ENCODE peak calls at places on chromosomes 5 and 9, in six cellular contexts. K is body of pancreas, S is heart right ventricle, J is A549, M is endothelial cell of umbilical vein, L is cardiac muscle cell. Q is an unnamed sample.
A peak's percentile ranks its signal among the peaks of the same experiment; 100 is the strongest.

GRCh38 chr9:3482578-3482977 is 43.2 kb downstream of the RFX3 start:
- DNase-seq in M (no peak), L (no peak), S (no peak), J (no peak), K (no peak), Q (no peak)

GRCh38 chr9:118595719-118596305 is 773.4 kb downstream of the BRINP1 start:
- DNase-seq in J (peak; percentile 17), K (no peak), L (peak; percentile 61), S (no peak), M (peak; percentile 48), Q (no peak)

GRCh38 chr9:70911791-70912190 is 209.6 kb downstream of the TRPM3 start:
- DNase-seq in L (no peak), K (no peak), S (no peak), J (no peak), M (no peak), Q (no peak)

GRCh38 chr9:71681708-71682268 is 86.5 kb downstream of the CEMIP2 start:
- DNase-seq in K (no peak), S (no peak), L (peak; percentile 59), M (peak; percentile 16), J (peak; percentile 35), Q (no peak)

GRCh38 chr5:83312672-83313071 is 158.9 kb upstream of the VCAN start:
- DNase-seq in S (no peak), M (no peak), J (no peak), K (no peak), L (no peak), Q (no peak)

GRCh38 chr5:150544606-150545219 is 36.8 kb downstream of the NDST1 start:
- DNase-seq in S (peak; percentile 78), K (peak; percentile 79), M (peak; percentile 69), L (peak; percentile 88), J (peak; percentile 96), Q (peak; percentile 84)

GRCh38 chr9:79673614-79674013 is 101.8 kb downstream of the TLE4 start:
- DNase-seq in J (no peak), S (no peak), K (no peak), M (no peak), L (no peak), Q (no peak)

GRCh38 chr5:158384535-158385421 is 525.8 kb upstream of the CLINT1 start:
- DNase-seq in K (no peak), J (peak; percentile 8), S (no peak), M (peak; percentile 79), L (no peak), Q (peak; percentile 28)

GRCh38 chr5:115588640-115589039 is 13.6 kb downstream of the TICAM2 start:
- DNase-seq in K (no peak), S (no peak), L (no peak), M (no peak), J (no peak), Q (no peak)

GRCh38 chr5:68730220-68731010 is 363.4 kb upstream of the SLC30A5 start:
- DNase-seq in S (no peak), J (no peak), L (peak; percentile 39), K (peak; percentile 22), M (peak; percentile 61), Q (peak; percentile 48)

GRCh38 chr5:35803221-35803651 is 53.5 kb upstream of the IL7R start:
- DNase-seq in S (no peak), L (peak; percentile 56), J (no peak), K (no peak), M (peak; percentile 71), Q (peak; percentile 38)

DNA sequence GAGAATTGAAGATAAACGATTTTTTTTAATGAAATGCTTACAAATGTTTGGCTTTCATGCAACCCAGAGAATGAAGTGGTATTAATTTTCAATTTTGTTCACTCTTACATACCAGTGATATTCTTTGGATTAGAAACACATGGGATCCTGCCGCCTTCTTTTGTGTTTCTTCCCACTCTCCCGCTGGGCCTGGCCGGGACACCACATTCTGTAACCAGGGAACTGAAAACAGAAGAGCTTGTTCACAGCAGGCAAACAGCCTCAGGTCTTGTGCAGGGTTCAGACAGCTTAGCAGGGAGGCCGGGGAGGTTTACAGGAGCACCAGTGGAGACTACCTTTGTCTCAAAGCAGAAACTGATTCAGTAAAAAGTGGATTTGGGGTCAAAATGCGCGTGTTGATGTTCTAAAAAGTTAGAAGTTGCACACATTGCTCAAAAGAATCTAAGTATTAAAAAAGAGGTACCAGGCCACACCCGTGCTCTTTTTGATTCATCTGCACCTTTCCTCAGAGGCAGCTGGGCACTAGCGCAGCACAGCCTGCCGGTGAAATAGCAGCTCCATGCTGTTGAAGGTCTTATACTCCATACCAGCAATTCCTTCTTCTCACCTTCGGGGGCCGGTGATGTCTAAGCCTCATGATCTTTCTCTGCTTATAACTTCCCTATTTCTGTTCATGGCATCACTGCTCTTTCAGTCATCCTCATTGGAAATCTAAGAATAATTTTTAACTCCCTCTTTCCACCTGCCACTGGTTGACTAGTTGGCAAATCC is 67.1 kb downstream of the GRAMD2B start:
- DNase-seq in L (no peak), K (no peak), J (no peak), M (no peak), S (no peak), Q (no peak)
- TF ChIP-seq CTCF in L (peak; percentile 5), K (no peak), J (no peak), M (no peak), S (no peak), Q (no peak)

GRCh38 chr5:166979576-166979975 is 1311.9 kb upstream of the WWC1 start:
- DNase-seq in L (no peak), M (no peak), S (no peak), K (no peak), J (no peak), Q (no peak)

GRCh38 chr5:166980666-166981065 is 1310.8 kb upstream of the WWC1 start:
- DNase-seq in S (no peak), L (no peak), M (no peak), K (no peak), J (no peak), Q (no peak)

DNA sequence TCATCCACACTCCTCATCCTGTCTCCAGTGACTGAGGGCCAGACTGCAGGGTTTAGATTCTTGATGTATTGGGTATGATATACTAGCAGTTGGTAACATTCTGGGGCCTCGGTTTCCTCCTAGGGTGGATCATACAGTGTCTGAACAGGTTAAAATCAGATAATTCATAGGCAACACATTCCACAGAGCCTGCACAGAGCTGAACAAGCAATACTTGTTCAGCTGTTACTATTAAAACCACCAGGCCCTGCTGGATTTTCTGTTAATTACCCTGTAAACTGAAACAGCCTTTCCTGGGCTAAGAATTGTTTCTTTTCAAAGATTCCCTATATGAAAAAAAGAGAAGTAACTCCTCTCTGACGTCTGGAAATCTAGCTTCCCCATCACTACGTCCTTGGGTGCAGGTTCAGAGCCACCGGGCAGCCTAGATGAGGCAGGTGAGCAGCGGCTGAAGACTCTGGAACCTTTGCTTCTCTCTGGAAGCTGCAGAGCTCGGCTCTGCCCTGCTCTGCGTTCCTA is 1313.5 kb upstream of the WWC1 start:
- DNase-seq in S (no peak), M (no peak), J (no peak), K (no peak), L (no peak), Q (no peak)
- H3K27ac ChIP-seq in S (no peak overlapping the region), M (no peak overlapping the region), J (no peak overlapping the region), K (no peak overlapping the region), L (no peak overlapping the region), Q (no peak overlapping the region)

DNA sequence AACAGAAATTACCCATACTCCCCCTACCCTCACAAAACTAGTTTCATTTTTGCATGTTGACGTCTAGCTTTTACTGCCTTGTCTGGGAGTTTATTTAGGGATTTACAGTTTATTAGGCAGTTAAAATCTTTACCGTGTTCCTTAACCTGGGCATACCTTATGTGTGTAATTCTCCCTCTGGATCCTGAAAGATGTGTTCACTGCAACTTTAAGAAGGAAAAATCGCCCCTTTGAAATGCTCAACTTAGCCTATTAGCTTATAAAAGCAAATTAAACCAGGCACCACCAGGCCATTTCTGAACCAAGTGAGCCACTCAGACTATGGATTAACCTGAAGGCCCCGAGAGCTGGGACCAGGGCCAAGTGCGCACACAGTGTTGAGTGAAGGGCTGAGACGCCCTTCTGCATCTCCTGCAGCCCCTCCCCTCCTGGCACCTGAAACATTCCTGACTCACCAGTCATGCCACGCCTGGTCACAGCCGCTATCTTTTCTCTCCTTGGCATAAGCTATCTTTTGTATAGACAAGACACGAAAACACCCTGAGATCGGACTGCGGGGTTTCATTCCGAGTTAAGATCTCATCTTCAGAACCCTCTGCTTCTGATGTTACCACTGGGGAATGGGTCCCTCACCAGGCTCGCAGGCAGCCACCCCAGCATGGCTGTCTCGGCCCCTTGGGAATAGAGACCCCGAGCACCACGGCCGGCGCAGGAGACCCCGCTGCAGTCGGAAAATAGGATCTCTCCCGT is 111.9 kb downstream of the ROR2 start:
- DNase-seq in K (peak; percentile 28), S (peak; percentile 67), L (peak; percentile 65), J (peak; percentile 18), M (no peak), Q (no peak)
- H3K4me1 ChIP-seq in K (peaks cover 3% of the 10 kb centered on the region), S (peaks cover 4% of the 10 kb centered on the region), L (peaks cover 60% of the 10 kb centered on the region), J (peaks cover 8% of the 10 kb centered on the region), M (no peaks in the 10 kb centered on the region), Q (no peaks in the 10 kb centered on the region)

DNA sequence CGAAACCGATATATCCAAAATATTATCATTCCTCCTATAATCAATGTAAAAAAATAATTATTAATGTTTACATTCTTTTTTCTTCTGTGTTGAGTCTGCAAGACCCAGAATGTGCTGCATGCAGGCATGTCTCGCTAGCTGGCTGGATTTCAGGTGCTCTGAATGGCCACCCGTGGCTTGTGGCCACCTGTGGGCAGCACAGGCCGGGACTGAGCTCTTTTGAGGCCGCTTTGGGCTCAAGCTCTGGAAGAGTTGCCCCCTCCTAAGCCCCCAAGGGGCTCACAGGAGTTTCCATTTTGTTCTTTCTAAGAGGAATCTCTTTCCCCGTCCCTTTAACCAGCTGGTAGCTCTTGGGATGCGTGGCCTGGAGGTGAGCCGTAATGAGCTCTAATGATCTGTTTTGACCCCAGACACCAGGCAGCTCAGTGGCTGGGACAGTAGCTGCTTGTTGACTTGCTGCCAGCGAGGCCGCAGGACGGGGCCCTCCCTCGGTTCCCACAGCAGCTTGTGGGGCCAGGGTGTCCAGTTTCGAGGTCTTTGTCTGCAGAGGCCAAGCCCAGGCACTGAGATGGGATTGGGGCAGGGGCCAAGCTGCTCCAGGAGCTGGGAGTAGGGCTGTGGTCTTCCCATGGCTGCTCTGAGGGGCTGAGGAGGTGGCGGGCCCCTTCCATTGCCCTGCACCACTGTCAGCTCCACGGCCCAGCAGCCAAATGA is 20.8 kb downstream of the ASS1 start:
- DNase-seq in J (no peak), K (no peak), M (no peak), S (no peak), L (no peak), Q (no peak)
- TF ChIP-seq CTCF in J (no peak), K (no peak), M (no peak), S (no peak), L (no peak), Q (no peak)

DNA sequence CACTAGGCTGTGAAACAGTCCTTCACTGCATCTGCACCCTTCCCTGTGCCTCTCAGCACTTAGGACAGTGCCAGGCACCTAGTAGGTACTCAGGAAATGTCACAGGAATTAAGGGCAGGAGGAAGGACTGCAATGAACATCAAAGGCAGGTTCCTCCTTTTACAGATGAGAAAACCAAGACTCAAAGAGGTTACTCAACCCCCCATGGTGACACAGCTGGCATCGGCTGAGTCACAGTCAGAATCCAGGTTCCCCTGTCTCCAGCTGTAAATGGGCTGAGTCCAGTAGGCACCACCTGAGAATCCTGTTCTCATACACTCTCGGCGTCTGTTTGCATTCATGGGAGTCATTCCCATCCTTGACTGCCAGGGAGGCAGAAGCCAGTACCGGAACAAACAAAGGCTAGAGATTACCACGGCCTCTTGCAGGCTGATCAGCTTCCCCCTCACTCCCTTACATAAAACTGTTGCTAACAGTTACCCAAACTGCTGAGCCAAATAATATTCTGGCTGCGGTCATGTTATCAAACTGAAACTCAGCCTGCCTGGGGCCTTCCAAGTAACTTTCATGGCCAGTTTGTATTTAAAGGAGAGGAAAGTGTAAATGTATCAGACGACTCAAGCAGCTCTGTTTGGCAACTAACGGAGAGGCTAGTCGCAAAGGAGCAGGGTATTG is 201.7 kb downstream of the PAPPA start:
- DNase-seq in J (no peak), M (no peak), S (no peak), L (no peak), K (no peak), Q (no peak)
- H3K27ac ChIP-seq in J (no peak overlapping the region), M (no peak overlapping the region), S (no peak overlapping the region), L (no peak overlapping the region), K (peak overlapping the region; percentile 51), Q (no peak overlapping the region)

Q was measured in heart left ventricle.